ENCODE peak calls at places on chromosomes 6 and 20, in four cellular contexts. U is lower lobe of right lung; W is stimulated activated CD8-positive, alpha-beta memory T cell treated with anti-CD3 and anti-CD28 coated beads, Interleukin-4, amount 100 ng/mL, for 48 hours; J is AG08395. R is an unnamed sample.
A peak's percentile ranks its signal among the peaks of the same experiment; 100 is the strongest.

GRCh38 chr6:37495199-37495913 is 4.3 kb downstream of the CCDC167 start:
- DNase-seq in U (no peak), W (peak; percentile 59), J (no peak), R (no peak)

GRCh38 chr20:48651271-48651670 is 176.5 kb downstream of the PREX1 start:
- DNase-seq in U (peak; percentile 43), W (no peak), J (no peak), R (no peak)

GRCh38 chr20:33438481-33438880 is 5.1 kb downstream of the SNTA1 start:
- DNase-seq in U (no peak), W (no peak), J (no peak), R (no peak)

GRCh38 chr20:45037635-45038034 is 63.3 kb downstream of the KCNS1 start:
- DNase-seq in U (no peak), W (no peak), J (no peak), R (no peak)

GRCh38 chr6:42498473-42499128 is 46.9 kb upstream of the TRERF1 start:
- DNase-seq in U (peak; percentile 53), W (no peak), J (no peak), R (no peak)

GRCh38 chr6:26032387-26033131 is 54.7 kb upstream of the HFE start:
- DNase-seq in U (no peak), W (peak; percentile 64), J (peak; percentile 26), R (no peak)

GRCh38 chr6:156778615-156779205 is 1.5 kb downstream of the ARID1B start:
- DNase-seq in U (peak; percentile 71), W (peak; percentile 67), J (no peak), R (no peak)

GRCh38 chr6:431986-432385 is 40.4 kb downstream of the IRF4 start:
- DNase-seq in U (no peak), W (peak; percentile 81), J (no peak), R (no peak)

GRCh38 chr20:62819494-62820174 is 2.8 kb downstream of the COL9A3 start:
- DNase-seq in U (no peak), W (no peak), J (peak; percentile 51), R (no peak)

GRCh38 chr6:100304575-100304974 is 160.1 kb downstream of the SIM1 start:
- DNase-seq in U (no peak), W (no peak), J (no peak), R (no peak)

GRCh38 chr6:156627524-156627923 is 149.7 kb upstream of the ARID1B start:
- DNase-seq in U (no peak), W (no peak), J (no peak), R (no peak)

R was measured in D721Med.